ENCODE peak calls at places on chromosomes 16 and 17, in eight cellular contexts. P is left ventricle myocardium inferior; G is thoracic aorta; Z is cardiac muscle cell; Y is CD4-positive, alpha-beta memory T cell; V is tibial artery; D is transverse colon; M is epithelial cell of esophagus. S is an unnamed sample.

GRCh38 chr17:29567362-29568330 is 809 bp upstream of the ABHD15 start:
- DNase-seq in P (peak), G (no peak), Z (peak), Y (peak), V (peak), D (peak), M (peak), S (peak)

GRCh38 chr17:52209507-52209906 is 51.0 kb upstream of the CA10 start:
- DNase-seq in P (no peak), G (no peak), Z (no peak), Y (no peak), V (no peak), D (no peak), M (peak), S (no peak)

GRCh38 chr16:75322706-75323105 is 71.3 kb upstream of the BCAR1 start:
- DNase-seq in P (no peak), G (no peak), Z (peak), Y (no peak), V (no peak), D (no peak), M (peak), S (no peak)

GRCh38 chr17:79844869-79845600 is 5.8 kb upstream of the CBX4 start:
- DNase-seq in P (peak), G (no peak), Z (peak), Y (peak), V (no peak), D (peak), M (peak), S (peak)

GRCh38 chr17:80204626-80205468 is 15.3 kb downstream of the SGSH start:
- DNase-seq in P (no peak), G (no peak), Z (no peak), Y (no peak), V (no peak), D (no peak), M (no peak), S (no peak)

GRCh38 chr16:26856791-26857190 is 209.9 kb upstream of the C16orf82 start:
- DNase-seq in P (no peak), G (no peak), Z (no peak), Y (no peak), V (no peak), D (no peak), M (no peak), S (no peak)

GRCh38 chr16:56915311-56916105 is 16.4 kb upstream of the HERPUD1 start:
- DNase-seq in P (no peak), G (no peak), Z (peak), Y (no peak), V (peak), D (no peak), M (no peak), S (no peak)

GRCh38 chr16:8026450-8026849 is 563.9 kb downstream of the TMEM114 start:
- DNase-seq in P (no peak), G (no peak), Z (no peak), Y (no peak), V (no peak), D (no peak), M (peak), S (peak)

GRCh38 chr17:79840989-79841286 is 1.7 kb upstream of the CBX4 start:
- DNase-seq in P (no peak), G (no peak), Z (no peak), Y (no peak), V (no peak), D (no peak), M (no peak), S (no peak)

GRCh38 chr16:71919033-71919432 is 23.7 kb downstream of the IST1 start:
- DNase-seq in P (no peak), G (no peak), Z (no peak), Y (no peak), V (no peak), D (peak), M (no peak), S (peak)

GRCh38 chr17:80786470-80786869 is 205.2 kb upstream of the CHMP6 start:
- DNase-seq in P (no peak), G (no peak), Z (no peak), Y (no peak), V (peak), D (no peak), M (no peak), S (no peak)

GRCh38 chr17:77886387-77886728 is 72.1 kb upstream of the TNRC6C start:
- DNase-seq in P (peak), G (no peak), Z (no peak), Y (no peak), V (no peak), D (no peak), M (no peak), S (no peak)

GRCh38 chr16:88455610-88456355 is 2.7 kb downstream of the ZFPM1 start:
- DNase-seq in P (no peak), G (no peak), Z (peak), Y (peak), V (no peak), D (peak), M (peak), S (peak)

GRCh38 chr17:1509255-1509943 is 7.0 kb downstream of the INPP5K start:
- DNase-seq in P (no peak), G (no peak), Z (no peak), Y (no peak), V (no peak), D (peak), M (peak), S (no peak)

GRCh38 chr17:10737786-10738185 is 8.0 kb upstream of the TMEM220 start:
- DNase-seq in P (no peak), G (no peak), Z (no peak), Y (no peak), V (no peak), D (no peak), M (no peak), S (no peak)

GRCh38 chr17:77628035-77628434 is 330.5 kb upstream of the TNRC6C start:
- DNase-seq in P (no peak), G (no peak), Z (no peak), Y (no peak), V (no peak), D (no peak), M (no peak), S (no peak)

GRCh38 chr17:79650283-79650682 is 39.4 kb upstream of the RBFOX3 start:
- DNase-seq in P (no peak), G (no peak), Z (no peak), Y (no peak), V (no peak), D (no peak), M (no peak), S (no peak)

GRCh38 chr17:46720408-46720807 is 98.1 kb downstream of the WNT3 start:
- DNase-seq in P (no peak), G (no peak), Z (peak), Y (no peak), V (no peak), D (no peak), M (no peak), S (no peak)

GRCh38 chr17:42891539-42892152 is 9.0 kb upstream of the G6PC1 start:
- DNase-seq in P (peak), G (no peak), Z (no peak), Y (no peak), V (peak), D (peak), M (no peak), S (no peak)

GRCh38 chr16:58465817-58466216 is 34.1 kb upstream of the NDRG4 start:
- DNase-seq in P (no peak), G (no peak), Z (no peak), Y (no peak), V (no peak), D (no peak), M (no peak), S (no peak)
- H3K4me3 ChIP-seq in P (peak), G (no peak), Z (no peak), Y (no peak), V (no peak), D (no peak), M (no peak), S (no peak)

DNA sequence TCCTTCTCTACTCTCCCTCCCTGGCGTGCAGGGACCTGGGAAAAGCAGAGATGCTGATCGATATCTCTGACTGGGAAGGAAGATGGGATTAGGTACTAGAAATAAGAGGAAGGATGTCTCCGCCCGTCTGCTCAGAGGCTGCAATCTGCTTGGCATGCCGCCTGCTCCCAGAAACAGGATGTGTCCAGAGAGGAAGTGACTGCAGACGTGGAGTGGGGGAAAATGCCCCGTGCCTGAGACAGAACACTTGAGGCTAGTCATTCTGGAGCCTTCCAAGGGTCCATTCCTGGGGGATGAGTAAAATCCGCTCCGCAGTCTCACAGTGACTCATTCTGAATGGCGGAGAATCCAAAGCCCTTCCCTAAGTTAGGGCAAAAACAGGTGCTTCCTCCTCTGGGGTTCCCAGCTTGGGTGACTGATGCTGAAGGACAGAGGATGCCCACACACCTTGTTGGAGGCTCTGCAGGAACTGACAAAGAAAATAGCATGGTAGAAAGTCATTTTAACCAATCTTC is 45.0 kb upstream of the SMURF2 start:
- DNase-seq in P (peak), G (peak), Z (peak), Y (no peak), V (peak), D (peak), M (peak), S (no peak)
- H3K4me3 ChIP-seq in P (no peak), G (peak), Z (no peak), Y (no peak), V (no peak), D (no peak), M (no peak), S (no peak)

GRCh38 chr16:64540449-64540848 is 581.4 kb downstream of the CDH11 start:
- DNase-seq in P (no peak), G (no peak), Z (no peak), Y (no peak), V (no peak), D (no peak), M (peak), S (no peak)
- H3K4me3 ChIP-seq in P (no peak), G (no peak), Z (no peak), Y (no peak), V (no peak), D (no peak), M (no peak), S (no peak)

GRCh38 chr17:58513391-58513912 is 986 bp downstream of the MTMR4 start:
- DNase-seq in P (no peak), G (no peak), Z (no peak), Y (no peak), V (no peak), D (no peak), M (no peak), S (peak)
- H3K4me3 ChIP-seq in P (peak), G (peak), Z (peak), Y (peak), V (peak), D (peak), M (peak), S (peak)

DNA sequence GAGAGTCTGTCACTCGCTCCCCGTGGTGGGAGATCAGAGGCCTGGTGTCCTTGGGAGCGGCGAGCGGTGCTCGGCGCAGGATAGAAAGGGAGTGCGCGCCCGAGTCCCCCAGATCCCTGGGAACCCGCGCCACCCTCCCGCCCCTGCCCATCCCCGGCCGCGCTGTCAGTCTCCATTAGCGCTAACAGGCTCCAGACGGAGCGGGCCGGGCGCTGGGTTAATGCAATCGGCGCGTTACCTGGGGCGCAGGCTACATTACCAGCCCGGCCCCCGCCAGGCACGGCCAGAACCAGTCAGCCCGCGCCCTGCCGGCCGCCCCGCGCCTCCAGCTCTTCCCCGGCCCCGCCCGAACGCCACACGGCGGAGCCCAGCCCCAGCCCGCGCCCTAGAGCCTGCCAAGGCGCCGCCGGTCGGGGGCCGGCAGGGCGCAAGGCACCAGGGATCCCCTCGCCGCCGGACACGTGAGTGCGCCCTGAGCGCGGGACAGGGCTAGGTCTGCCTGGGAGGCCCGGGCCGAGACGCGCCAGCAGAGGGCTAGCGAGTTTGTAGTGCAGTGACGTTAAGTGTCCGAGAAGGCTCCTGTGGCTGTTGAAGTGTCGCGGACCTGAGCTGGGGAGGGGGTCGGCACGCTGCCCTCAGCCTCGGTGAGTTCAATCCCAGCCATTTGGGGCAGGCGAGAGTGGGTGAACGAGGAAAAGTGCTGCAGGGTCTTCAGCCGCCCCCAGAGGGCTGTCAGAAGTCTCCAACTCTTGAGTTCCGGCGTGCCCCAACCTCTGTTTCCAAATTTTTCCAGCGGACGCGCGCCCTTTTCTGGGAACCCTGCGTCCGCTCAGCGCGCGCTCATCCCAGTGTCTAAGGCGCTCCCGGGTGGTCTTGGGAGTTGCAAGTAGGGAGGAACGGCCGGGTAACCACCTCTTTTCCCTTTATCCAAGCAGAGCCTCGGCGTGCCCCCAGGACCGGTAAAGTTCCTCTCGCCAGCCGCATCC is at the start of gene SLC6A2:
- DNase-seq in P (peak), G (no peak), Z (no peak), Y (no peak), V (no peak), D (no peak), M (peak), S (no peak)
- H3K4me3 ChIP-seq in P (peak), G (peak), Z (peak), Y (no peak), V (no peak), D (no peak), M (peak), S (no peak)

GRCh38 chr17:7295230-7296180 is 1.1 kb upstream of the YBX2 start:
- DNase-seq in P (no peak), G (no peak), Z (no peak), Y (peak), V (no peak), D (no peak), M (no peak), S (no peak)
- H3K4me3 ChIP-seq in P (peak), G (peak), Z (peak), Y (no peak), V (peak), D (no peak), M (peak), S (peak)

DNA sequence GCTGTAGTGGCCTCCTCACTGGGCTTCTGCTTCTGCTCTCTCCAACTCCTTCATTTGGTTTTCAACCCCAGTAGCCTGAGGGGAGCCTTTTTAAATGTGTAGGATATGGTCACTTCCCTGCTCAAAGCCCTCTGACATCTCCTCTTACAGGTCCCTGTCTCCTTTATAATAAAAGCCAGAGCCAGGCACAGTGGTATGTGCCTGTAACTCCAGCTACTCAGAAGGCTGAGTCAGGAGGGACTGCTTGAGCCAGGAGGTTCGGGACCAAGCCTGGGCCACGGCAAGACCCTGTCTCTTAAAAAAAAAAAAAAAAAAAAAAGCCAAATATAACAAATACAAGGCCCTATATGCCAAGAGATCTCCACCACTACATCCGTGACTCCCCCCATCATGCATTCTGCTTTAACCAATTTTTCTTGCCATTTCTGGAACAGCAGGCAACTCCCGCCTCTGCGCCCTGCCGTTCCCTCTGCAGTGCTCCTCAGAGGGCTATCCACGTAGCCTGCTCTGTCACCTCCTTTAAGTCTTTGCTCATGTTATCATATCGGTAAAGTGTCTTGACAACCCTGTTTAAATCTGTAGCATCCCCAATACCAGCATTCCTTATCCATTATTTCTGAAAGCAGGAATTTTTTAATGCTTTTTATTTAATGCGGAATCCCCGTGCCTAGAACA is 9.4 kb downstream of the ZNF771 start:
- DNase-seq in P (no peak), G (no peak), Z (no peak), Y (no peak), V (no peak), D (no peak), M (no peak), S (no peak)
- H3K4me3 ChIP-seq in P (peak), G (peak), Z (peak), Y (peak), V (peak), D (no peak), M (peak), S (peak)

GRCh38 chr16:85029981-85030381 is 2.4 kb downstream of the KIAA0513 start:
- DNase-seq in P (no peak), G (no peak), Z (no peak), Y (no peak), V (no peak), D (peak), M (no peak), S (no peak)
- H3K4me3 ChIP-seq in P (peak), G (no peak), Z (no peak), Y (no peak), V (no peak), D (no peak), M (no peak), S (no peak)